ENCODE peak calls at places on chromosome X, in nine cellular contexts. S is fibroblast of mammary gland, D is AG10803, Q is cardiac muscle cell, H is right lobe of liver, J is AG09319, A is upper lobe of left lung, G is hepatocyte, K is GM06990. R is an unnamed sample.

GRCh38 chrX:152821145-152821765 is 9.3 kb downstream of the CETN2 start:
- DNase-seq in A (peak), D (peak), J (no peak), S (peak), Q (peak), K (no peak), G (peak), H (no peak), R (peak)

GRCh38 chrX:131747173-131747572 is 203.3 kb downstream of the OR13H1 start:
- DNase-seq in J (peak), G (no peak), H (peak), D (no peak), K (peak), Q (no peak), A (peak), S (peak), R (no peak)

GRCh38 chrX:2502668-2503519 is 2.1 kb upstream of the DHRSX start:
- DNase-seq in A (peak), Q (peak), D (peak), K (no peak), J (no peak), H (no peak), G (peak), S (peak), R (no peak)

GRCh38 chrX:8245411-8245810 is 74.3 kb upstream of the VCX2 start:
- DNase-seq in H (no peak), D (no peak), G (no peak), J (no peak), S (peak), K (no peak), A (no peak), Q (no peak), R (no peak)

GRCh38 chrX:96568088-96568487 is 116.6 kb upstream of the DIAPH2 start:
- DNase-seq in J (no peak), S (no peak), K (no peak), G (no peak), Q (no peak), D (no peak), H (no peak), A (no peak), R (no peak)

GRCh38 chrX:20802036-20802435 is 535.3 kb upstream of the RPS6KA3 start:
- DNase-seq in D (no peak), S (no peak), G (no peak), J (no peak), K (no peak), A (no peak), Q (no peak), H (no peak), R (no peak)

GRCh38 chrX:42664706-42665105 is 113.3 kb downstream of the PPP1R2C start:
- DNase-seq in G (no peak), D (no peak), H (no peak), S (no peak), A (no peak), J (no peak), Q (no peak), K (no peak), R (no peak)

GRCh38 chrX:40644175-40644574 is 3.2 kb downstream of the CXorf38 start:
- DNase-seq in J (no peak), K (no peak), Q (peak), H (no peak), G (no peak), D (peak), S (peak), A (peak), R (no peak)

GRCh38 chrX:43882294-43882681 is at the start of gene MAOB:
- DNase-seq in D (no peak), K (no peak), Q (no peak), H (peak), J (no peak), S (peak), G (peak), A (no peak), R (peak)

GRCh38 chrX:133335027-133335426 is 80.3 kb downstream of the GPC4 start:
- DNase-seq in A (no peak), J (peak), S (peak), G (peak), D (peak), H (no peak), K (no peak), Q (peak), R (peak)

GRCh38 chrX:13747836-13748235 is 13.3 kb downstream of the OFD1 start:
- DNase-seq in J (peak), H (no peak), G (peak), S (peak), K (no peak), Q (peak), A (no peak), D (peak), R (no peak)

GRCh38 chrX:54427837-54428424 is 12.3 kb upstream of the TSR2 start:
- DNase-seq in G (no peak), S (no peak), H (no peak), Q (no peak), J (no peak), K (no peak), A (no peak), D (no peak), R (no peak)

GRCh38 chrX:39975094-39975865 is 122.5 kb downstream of the BCOR start:
- DNase-seq in J (no peak), S (no peak), D (no peak), H (no peak), K (no peak), A (peak), G (peak), Q (no peak), R (no peak)

GRCh38 chrX:133191739-133192039 is 26.5 kb downstream of the TFDP3 start:
- DNase-seq in J (no peak), K (no peak), D (no peak), S (no peak), Q (no peak), H (no peak), A (no peak), G (no peak), R (no peak)

GRCh38 chrX:152642931-152643525 is 5.3 kb downstream of the GABRQ start:
- DNase-seq in K (no peak), J (no peak), S (no peak), H (no peak), A (no peak), G (no peak), Q (no peak), D (no peak), R (no peak)

GRCh38 chrX:109732319-109732779 is 708 bp downstream of the ACSL4 start:
- DNase-seq in J (no peak), A (no peak), Q (peak), H (no peak), G (peak), K (peak), S (peak), D (peak), R (no peak)

GRCh38 chrX:133570549-133570948 is 155.3 kb upstream of the GPC4 start:
- DNase-seq in K (no peak), A (no peak), J (no peak), D (peak), H (no peak), Q (no peak), S (peak), G (no peak), R (no peak)

GRCh38 chrX:21989415-21989814 is 42.7 kb upstream of the PHEX start:
- DNase-seq in A (no peak), H (no peak), S (no peak), K (no peak), D (no peak), J (no peak), Q (no peak), G (no peak), R (peak)

GRCh38 chrX:2828404-2829065 is at the start of gene GYG2:
- DNase-seq in G (peak), J (no peak), S (peak), Q (peak), D (no peak), K (no peak), H (peak), A (no peak), R (no peak)

GRCh38 chrX:31679861-31680260 is 608.0 kb upstream of the FTHL17 start:
- DNase-seq in A (no peak), Q (no peak), H (no peak), G (no peak), J (no peak), S (no peak), K (no peak), D (no peak), R (no peak)

GRCh38 chrX:46325312-46325877 is 219.8 kb downstream of the ZNF674 start:
- DNase-seq in S (peak), G (peak), D (peak), K (no peak), Q (peak), J (peak), A (peak), H (no peak), R (no peak)

GRCh38 chrX:138710866-138711331 is 618 bp downstream of the FGF13 start:
- DNase-seq in J (no peak), G (peak), S (no peak), H (peak), K (no peak), A (peak), Q (no peak), D (no peak), R (no peak)

GRCh38 chrX:39162322-39162721 is 361.1 kb downstream of the MID1IP1 start:
- DNase-seq in Q (no peak), J (no peak), K (no peak), D (no peak), A (no peak), G (peak), H (no peak), S (no peak), R (no peak)

GRCh38 chrX:74232859-74233258 is 71.1 kb upstream of the ZCCHC13 start:
- DNase-seq in A (no peak), S (peak), J (no peak), Q (peak), K (no peak), G (no peak), H (no peak), D (peak), R (no peak)

GRCh38 chrX:122835886-122836285 is 348.2 kb upstream of the GRIA3 start:
- DNase-seq in G (no peak), A (no peak), K (no peak), J (no peak), D (no peak), H (no peak), S (peak), Q (no peak), R (no peak)

GRCh38 chrX:17635231-17635630 is 102.1 kb upstream of the SCML1 start:
- DNase-seq in Q (peak), H (no peak), S (no peak), A (no peak), G (peak), K (no peak), J (no peak), D (no peak), R (no peak)

GRCh38 chrX:39283239-39283638 is 482.0 kb downstream of the MID1IP1 start:
- DNase-seq in Q (no peak), H (no peak), S (no peak), A (no peak), J (no peak), D (no peak), K (no peak), G (no peak), R (no peak)

GRCh38 chrX:13778916-13779315 is 38.0 kb downstream of the GPM6B start:
- DNase-seq in Q (peak), J (peak), S (peak), G (no peak), K (no peak), A (no peak), D (peak), H (no peak), R (no peak)

GRCh38 chrX:95885074-95885473 is 799.6 kb upstream of the DIAPH2 start:
- DNase-seq in H (no peak), J (no peak), D (no peak), G (peak), Q (peak), A (no peak), S (peak), K (no peak), R (no peak)

GRCh38 chrX:25810202-25810601 is 327.9 kb upstream of the MAGEB18 start:
- DNase-seq in A (no peak), S (peak), Q (peak), G (no peak), H (no peak), J (no peak), K (no peak), D (no peak), R (no peak)

GRCh38 chrX:139647597-139647996 is 60.4 kb downstream of the MCF2 start:
- DNase-seq in D (no peak), J (no peak), K (peak), A (no peak), H (no peak), S (no peak), Q (no peak), G (no peak), R (peak)

GRCh38 chrX:141935645-141936044 is 32.0 kb downstream of the MAGEC1 start:
- DNase-seq in H (no peak), K (no peak), Q (no peak), G (no peak), J (no peak), S (no peak), A (no peak), D (no peak), R (no peak)

GRCh38 chrX:49978191-49978590 is 55.8 kb downstream of the CLCN5 start:
- DNase-seq in G (no peak), H (no peak), K (no peak), D (no peak), S (no peak), Q (no peak), A (no peak), J (no peak), R (no peak)

GRCh38 chrX:38900719-38901118 is 99.5 kb downstream of the MID1IP1 start:
- DNase-seq in K (no peak), H (no peak), G (no peak), A (no peak), Q (no peak), S (no peak), J (no peak), D (no peak), R (no peak)

GRCh38 chrX:155334486-155335316 is at the start of gene CLIC2:
- DNase-seq in D (peak), S (peak), A (peak), J (peak), Q (peak), K (peak), H (no peak), G (peak), R (no peak)

GRCh38 chrX:150897371-150898319 is 823 bp downstream of the CD99L2 start:
- DNase-seq in A (peak), K (peak), J (no peak), G (peak), S (peak), Q (peak), H (no peak), D (peak), R (peak)

GRCh38 chrX:17923546-17923945 is 62.4 kb upstream of the RAI2 start:
- DNase-seq in H (no peak), Q (no peak), A (no peak), J (no peak), S (peak), G (no peak), K (no peak), D (no peak), R (no peak)

GRCh38 chrX:33725556-33726232 is 406.4 kb downstream of the FAM47A start:
- DNase-seq in G (peak), K (no peak), Q (no peak), D (no peak), H (no peak), J (no peak), S (no peak), A (peak), R (no peak)

GRCh38 chrX:149903889-149904748 is 23.1 kb downstream of the MAGEA8 start:
- DNase-seq in G (peak), S (peak), H (no peak), A (no peak), K (no peak), D (peak), J (no peak), Q (peak), R (no peak)

GRCh38 chrX:68146054-68146453 is 287.2 kb downstream of the OPHN1 start:
- DNase-seq in Q (peak), J (peak), K (no peak), G (peak), H (no peak), S (peak), A (no peak), D (peak), R (no peak)
- TF ChIP-seq CTCF in Q (peak), J (peak), K (peak), G (peak), H (peak), S (peak), A (no peak), D (peak), R (peak)

DNA sequence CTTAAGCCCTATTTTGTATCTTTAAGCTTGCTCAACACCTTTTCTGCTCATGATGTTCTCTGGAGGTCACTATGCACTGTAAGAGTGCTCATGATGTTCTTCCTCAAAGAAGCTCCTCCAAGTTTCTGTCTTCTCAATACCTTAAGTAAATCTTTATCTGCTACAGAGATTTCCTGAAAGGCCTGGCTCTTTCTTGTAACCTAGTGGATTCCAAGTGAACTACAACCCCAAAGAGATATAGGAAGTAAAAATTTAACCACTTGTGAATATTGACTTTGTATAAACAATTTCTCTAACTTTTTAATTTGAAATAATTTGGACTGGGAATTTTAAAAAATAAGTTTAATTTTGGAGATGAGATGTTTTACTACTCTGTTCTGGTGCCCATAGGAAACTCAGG is 39.3 kb upstream of the XK start:
- DNase-seq in A (no peak), H (no peak), D (no peak), K (no peak), G (no peak), S (no peak), Q (no peak), J (no peak), R (no peak)
- TF ChIP-seq CTCF in A (no peak), H (peak), D (no peak), K (peak), G (peak), S (peak), Q (no peak), J (no peak), R (no peak)

GRCh38 chrX:123881330-123881729 is 21.5 kb downstream of the XIAP start:
- DNase-seq in H (no peak), G (no peak), S (no peak), Q (no peak), J (no peak), D (no peak), A (no peak), K (no peak), R (no peak)

GRCh38 chrX:123884809-123885408 is 25.1 kb downstream of the XIAP start:
- DNase-seq in G (peak), S (peak), H (no peak), K (no peak), Q (peak), J (no peak), A (no peak), D (peak), R (peak)
- TF ChIP-seq CTCF in G (peak), S (peak), H (peak), K (peak), Q (peak), J (peak), A (peak), D (peak), R (peak)

DNA sequence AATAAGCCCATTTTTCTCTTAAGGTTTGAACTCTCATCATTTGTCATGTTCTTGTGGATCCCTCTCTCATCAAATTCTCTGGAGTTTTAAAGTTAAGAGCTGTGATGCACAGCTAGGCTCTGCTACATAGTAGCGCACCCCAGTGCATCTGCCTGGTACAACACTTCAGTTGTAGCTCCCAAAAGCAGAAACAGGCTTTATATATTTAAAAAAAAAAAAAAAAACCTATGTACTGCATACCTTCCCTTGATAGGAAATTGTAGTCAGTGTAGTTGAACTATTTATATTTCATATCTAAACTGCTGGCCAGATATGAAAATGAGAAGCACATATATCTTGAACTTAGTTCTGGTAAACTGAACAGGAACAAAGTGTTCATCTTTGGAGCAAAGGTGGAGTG is 131.4 kb downstream of the KLHL13 start:
- DNase-seq in G (no peak), S (no peak), H (no peak), J (no peak), Q (no peak), D (no peak), K (peak), A (no peak), R (no peak)
- TF ChIP-seq CTCF in G (peak), S (peak), H (no peak), J (peak), Q (no peak), D (no peak), K (peak), A (no peak), R (peak)

DNA sequence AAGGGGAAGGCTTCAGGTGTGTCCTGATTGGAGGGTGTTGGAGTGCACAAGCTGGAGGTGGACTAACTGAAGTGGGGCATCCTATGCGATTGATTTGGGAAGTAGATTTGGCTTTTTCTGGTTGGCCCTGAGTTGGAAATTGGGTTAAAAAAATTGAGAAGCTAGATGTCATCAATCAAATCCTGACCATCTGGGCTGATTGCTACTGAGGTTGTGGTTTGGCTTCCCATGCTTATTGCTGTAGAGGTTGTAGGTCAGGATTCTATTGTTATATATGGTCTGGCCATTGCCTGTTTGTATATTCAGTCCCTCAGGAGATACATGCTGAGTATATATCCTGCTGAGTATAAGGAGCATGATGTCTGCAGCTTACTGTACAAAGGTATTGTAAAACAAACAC is 7.7 kb upstream of the ZNF81 start:
- DNase-seq in G (no peak), A (no peak), H (no peak), J (no peak), S (peak), Q (no peak), K (no peak), D (no peak), R (no peak)
- TF ChIP-seq CTCF in G (no peak), A (no peak), H (no peak), J (no peak), S (no peak), Q (no peak), K (no peak), D (no peak), R (no peak)

GRCh38 chrX:12118134-12118533 is 20.1 kb upstream of the FRMPD4 start:
- DNase-seq in K (no peak), D (peak), G (no peak), Q (no peak), H (no peak), J (no peak), A (no peak), S (no peak), R (no peak)

GRCh38 chrX:12113321-12113720 is 25.0 kb upstream of the FRMPD4 start:
- DNase-seq in K (no peak), S (no peak), Q (no peak), G (no peak), H (no peak), J (no peak), A (no peak), D (no peak), R (no peak)

DNA sequence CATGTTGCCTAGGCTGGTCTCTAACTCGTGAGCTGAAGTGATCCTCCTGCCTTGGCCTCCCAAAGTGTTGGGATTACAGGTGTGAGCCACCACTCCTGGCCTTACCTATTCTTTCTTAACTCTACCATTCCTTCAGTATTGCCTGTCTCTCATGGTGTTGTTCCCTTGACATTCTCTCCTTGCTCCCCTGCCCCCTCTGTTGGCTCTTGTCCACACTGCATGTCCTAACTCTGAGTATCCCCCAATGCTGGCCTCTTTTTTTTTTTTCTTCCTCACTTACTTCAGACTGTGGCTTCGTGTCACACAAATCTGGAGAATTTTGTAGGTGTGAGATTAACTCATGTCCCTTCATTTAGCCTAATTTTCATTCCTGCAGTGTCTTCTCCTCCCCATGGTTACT is 22.9 kb upstream of the FRMPD4 start:
- DNase-seq in D (no peak), A (no peak), H (no peak), K (no peak), J (no peak), G (no peak), S (no peak), Q (no peak), R (no peak)
- TF ChIP-seq CTCF in D (no peak), A (no peak), H (no peak), K (peak), J (no peak), G (no peak), S (peak), Q (no peak), R (no peak)

DNA sequence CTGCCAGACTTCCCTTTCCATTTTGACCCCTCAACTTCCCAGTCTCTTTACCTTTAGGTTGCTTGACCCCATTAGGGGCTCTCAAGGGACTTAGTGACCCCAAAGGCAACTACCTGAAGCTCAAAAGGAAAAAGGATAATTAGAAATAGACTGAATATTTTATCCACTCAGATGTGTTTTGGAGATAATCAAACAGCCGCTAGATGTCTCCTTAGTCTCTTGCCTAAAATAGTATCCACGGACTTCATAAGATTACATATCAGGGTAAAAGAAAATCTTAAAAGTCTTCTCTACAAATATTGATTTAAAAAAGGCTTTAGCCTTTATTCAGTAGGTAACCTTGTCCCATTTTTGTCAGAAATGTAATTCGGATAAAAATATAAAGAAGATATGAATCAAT is 21.0 kb upstream of the RHOXF2 start:
- DNase-seq in J (no peak), K (no peak), Q (no peak), S (no peak), D (no peak), A (no peak), H (no peak), G (no peak), R (no peak)
- TF ChIP-seq CTCF in J (no peak), K (peak), Q (peak), S (no peak), D (peak), A (no peak), H (no peak), G (peak), R (no peak)

R was measured in GM20000.